ENCODE peak calls at places on chromosomes 16 and 17, in four cellular contexts. W is brain microvascular endothelial cell, P is mammary epithelial cell, H is testis. Z is an unnamed sample.

GRCh38 chr16:1053700-1054368 is 18.7 kb upstream of the SSTR5 start:
- DNase-seq in W (no peak), H (no peak), P (no peak), Z (no peak)

GRCh38 chr17:80861892-80862291 is 129.7 kb upstream of the CHMP6 start:
- DNase-seq in W (peak), H (peak), P (peak), Z (no peak)

GRCh38 chr16:54015147-54015546 is 271.4 kb downstream of the IRX3 start:
- DNase-seq in H (no peak), P (no peak), W (no peak), Z (no peak)

GRCh38 chr16:30356401-30357084 is 1.4 kb upstream of the CD2BP2 start:
- DNase-seq in W (no peak), P (no peak), H (no peak), Z (no peak)

GRCh38 chr17:58403312-58403711 is 14.0 kb downstream of the RNF43 start:
- DNase-seq in P (peak), W (no peak), H (no peak), Z (no peak)

GRCh38 chr16:70395345-70395901 is 43.5 kb downstream of the ST3GAL2 start:
- DNase-seq in W (peak), H (peak), P (peak), Z (no peak)

GRCh38 chr16:73337897-73338296 is 290.0 kb upstream of the ZFHX3 start:
- DNase-seq in P (no peak), H (no peak), W (no peak), Z (no peak)

GRCh38 chr17:37462492-37462891 is 27.2 kb upstream of the DUSP14 start:
- DNase-seq in P (no peak), W (no peak), H (no peak), Z (no peak)

GRCh38 chr17:29093090-29093871 is 50.3 kb downstream of the PIPOX start:
- DNase-seq in P (no peak), W (no peak), H (no peak), Z (no peak)

GRCh38 chr16:2874584-2875362 is 8.2 kb upstream of the FLYWCH2 start:
- DNase-seq in W (peak), P (peak), H (peak), Z (no peak)

GRCh38 chr16:10153993-10154788 is 28.0 kb downstream of the GRIN2A start:
- DNase-seq in H (no peak), P (no peak), W (no peak), Z (no peak)

GRCh38 chr16:9139965-9140364 is 48.5 kb downstream of the HAPSTR1 start:
- DNase-seq in H (peak), W (peak), P (peak), Z (no peak)

GRCh38 chr17:45265823-45266222 is 3.9 kb upstream of the SPATA32 start:
- DNase-seq in P (peak), W (peak), H (no peak), Z (peak)

GRCh38 chr16:30438835-30439234 is 6.8 kb downstream of the SEPHS2 start:
- DNase-seq in P (no peak), H (no peak), W (no peak), Z (no peak)

GRCh38 chr16:86575754-86576557 is 2.4 kb upstream of the FOXL1 start:
- DNase-seq in W (peak), H (peak), P (peak), Z (no peak)

GRCh38 chr17:21549107-21549687 is 143.1 kb upstream of the KCNJ18 start:
- DNase-seq in H (no peak), P (peak), W (peak), Z (no peak)

GRCh38 chr16:89187337-89188063 is 12.8 kb downstream of the SLC22A31 start:
- DNase-seq in W (no peak), H (no peak), P (no peak), Z (no peak)

GRCh38 chr17:6577686-6578263 is 21.4 kb upstream of the PITPNM3 start:
- DNase-seq in W (no peak), H (no peak), P (peak), Z (no peak)

GRCh38 chr16:4176794-4177438 is 60.7 kb upstream of the ADCY9 start:
- DNase-seq in H (no peak), P (peak), W (peak), Z (no peak)

GRCh38 chr17:77312786-77313599 is 172.2 kb downstream of the SEC14L1 start:
- DNase-seq in P (no peak), H (peak), W (peak), Z (no peak)

GRCh38 chr17:35766489-35766877 is 5.8 kb downstream of the C17orf50 start:
- DNase-seq in P (no peak), W (no peak), H (no peak), Z (no peak)

GRCh38 chr17:2929881-2930533 is 133.4 kb downstream of the OR1D5 start:
- DNase-seq in P (peak), H (peak), W (peak), Z (no peak)

DNA sequence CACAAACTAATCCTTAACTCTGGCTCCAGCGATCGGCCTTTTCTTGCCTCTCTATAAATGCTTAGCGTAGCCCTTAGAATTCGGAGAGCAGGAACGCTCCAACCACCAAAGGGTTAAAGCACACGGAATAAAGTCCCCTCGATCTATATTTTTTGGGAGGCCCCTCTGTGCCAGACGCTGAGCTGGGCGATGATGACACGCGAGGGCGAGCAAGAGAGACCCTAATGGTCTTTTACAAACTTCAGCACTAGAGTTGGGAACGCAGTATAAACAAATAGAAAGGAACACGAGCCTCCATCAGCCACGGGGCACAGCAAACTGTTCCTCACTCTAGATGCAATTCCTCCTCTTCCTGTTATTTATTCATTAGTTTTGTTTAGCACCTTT is 1.8 kb downstream of the TOX3 start:
- DNase-seq in H (no peak), W (no peak), P (no peak), Z (no peak)
- H3K4me3 ChIP-seq in H (no peak), W (no peak), P (no peak), Z (no peak)

DNA sequence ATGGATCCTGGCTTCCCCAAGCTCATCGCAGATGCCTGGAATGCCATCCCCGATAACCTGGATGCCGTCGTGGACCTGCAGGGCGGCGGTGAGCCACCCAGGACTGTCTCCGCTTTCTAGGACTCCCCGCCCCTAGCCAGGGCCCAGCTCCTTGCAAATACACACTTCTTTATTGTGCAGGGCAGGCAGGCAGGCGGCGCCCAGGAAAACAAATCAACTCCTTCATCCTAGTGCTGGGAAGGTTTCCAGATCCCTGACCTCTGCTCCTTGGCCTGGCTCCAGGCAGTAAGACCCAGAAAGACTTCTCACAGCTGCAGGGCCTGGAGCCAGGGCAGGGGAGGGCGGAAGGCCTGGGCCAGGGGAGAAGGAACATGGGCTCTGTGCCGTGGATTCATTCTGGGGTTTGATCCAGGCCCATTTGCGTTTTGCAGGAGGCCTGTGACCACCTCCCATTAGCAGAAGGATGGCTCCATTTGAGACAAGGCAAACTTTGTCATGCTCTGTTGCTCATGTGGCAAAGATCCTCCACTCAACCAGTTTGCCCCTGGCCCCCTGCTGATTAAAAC is 6.0 kb upstream of the LPCAT2 start:
- DNase-seq in H (peak), W (peak), P (no peak), Z (no peak)
- TF ChIP-seq CTCF in H (no peak), W (no peak), P (no peak), Z (no peak)

GRCh38 chr17:74318391-74318790 is 7.6 kb upstream of the KIF19 start:
- DNase-seq in W (no peak), H (no peak), P (no peak), Z (no peak)

GRCh38 chr17:74314877-74315276 is 11.1 kb upstream of the KIF19 start:
- DNase-seq in W (no peak), H (no peak), P (no peak), Z (no peak)

GRCh38 chr17:74317071-74317470 is 9.0 kb upstream of the KIF19 start:
- DNase-seq in P (no peak), H (no peak), W (no peak), Z (no peak)
- H3K4me3 ChIP-seq in P (no peak), H (no peak), W (no peak), Z (no peak)

GRCh38 chr16:58464916-58465731 is 34.8 kb upstream of the NDRG4 start:
- DNase-seq in P (no peak), W (no peak), H (peak), Z (no peak)
- TF ChIP-seq CTCF in P (no peak), W (peak), H (no peak), Z (no peak)

Z was measured in AG04449.